ENCODE peak calls at places on chromosomes 3 and 15, in four cellular contexts. One of them, this sample, is unnamed.

GRCh38 chr3:17469520-17469919 is 272.9 kb downstream of the TBC1D5 start:
- DNase-seq in neural crest cell: no peak
- DNase-seq in GM23248: peak
- DNase-seq in NCI-H2029: no peak
- DNase-seq in this sample: no peak

GRCh38 chr3:32817561-32818430 is at the start of gene TRIM71:
- DNase-seq in neural crest cell: no peak
- DNase-seq in NCI-H2029: no peak
- DNase-seq in GM23248: peak
- DNase-seq in this sample: no peak

GRCh38 chr15:25796395-25796794 is 66.7 kb downstream of the ATP10A start:
- DNase-seq in NCI-H2029: no peak
- DNase-seq in neural crest cell: no peak
- DNase-seq in GM23248: no peak
- DNase-seq in this sample: no peak

GRCh38 chr3:134650431-134651346 is at the start of gene KY:
- DNase-seq in NCI-H2029: peak
- DNase-seq in GM23248: peak
- DNase-seq in neural crest cell: peak
- DNase-seq in this sample: no peak

GRCh38 chr15:25611603-25612002 is 172.8 kb upstream of the UBE3A start:
- DNase-seq in GM23248: peak
- DNase-seq in neural crest cell: no peak
- DNase-seq in NCI-H2029: no peak
- DNase-seq in this sample: no peak

GRCh38 chr3:157531771-157532170 is 28.6 kb upstream of the VEPH1 start:
- DNase-seq in NCI-H2029: no peak
- DNase-seq in GM23248: peak
- DNase-seq in neural crest cell: no peak
- DNase-seq in this sample: no peak

GRCh38 chr3:14949126-14949525 is 1.7 kb downstream of the NR2C2 start:
- DNase-seq in neural crest cell: no peak
- DNase-seq in GM23248: peak
- DNase-seq in NCI-H2029: no peak
- DNase-seq in this sample: no peak

GRCh38 chr3:5143459-5143858 is 21.4 kb downstream of the ARL8B start:
- DNase-seq in neural crest cell: no peak
- DNase-seq in GM23248: no peak
- DNase-seq in NCI-H2029: no peak
- DNase-seq in this sample: no peak

GRCh38 chr3:132232231-132232792 is 84.9 kb upstream of the ACP3 start:
- DNase-seq in NCI-H2029: peak
- DNase-seq in GM23248: peak
- DNase-seq in neural crest cell: no peak
- DNase-seq in this sample: no peak

GRCh38 chr3:23926736-23927135 is 9.8 kb downstream of the RPL15 start:
- DNase-seq in neural crest cell: no peak
- DNase-seq in NCI-H2029: no peak
- DNase-seq in GM23248: no peak
- DNase-seq in this sample: no peak

GRCh38 chr3:169104972-169105371 is 558.5 kb downstream of the MECOM start:
- DNase-seq in neural crest cell: no peak
- DNase-seq in GM23248: peak
- DNase-seq in NCI-H2029: no peak
- DNase-seq in this sample: no peak

GRCh38 chr3:143302638-143303171 is 183.1 kb downstream of the CHST2 start:
- DNase-seq in neural crest cell: no peak
- DNase-seq in GM23248: peak
- DNase-seq in NCI-H2029: no peak
- DNase-seq in this sample: no peak

GRCh38 chr3:71168961-71169411 is 414.5 kb downstream of the FOXP1 start:
- DNase-seq in GM23248: peak
- DNase-seq in neural crest cell: peak
- DNase-seq in NCI-H2029: no peak
- DNase-seq in this sample: peak

GRCh38 chr3:1082024-1082633 is 10.7 kb upstream of the CNTN6 start:
- DNase-seq in GM23248: peak
- DNase-seq in NCI-H2029: peak
- DNase-seq in neural crest cell: peak
- DNase-seq in this sample: peak

GRCh38 chr15:47367991-47368390 is 349.3 kb upstream of the SEMA6D start:
- DNase-seq in NCI-H2029: no peak
- DNase-seq in neural crest cell: no peak
- DNase-seq in GM23248: no peak
- DNase-seq in this sample: no peak